ENCODE peak calls at places on chromosomes 12 and 14, in nine cellular contexts. H is naive thymus-derived CD4-positive, alpha-beta T cell; I is thoracic aorta; A is uterus; G is AG04450; X is stomach; W is heart left ventricle; M is PC-3; B is tibial nerve. L is an unnamed sample.

GRCh38 chr14:94377866-94378470 is 10.4 kb downstream of the SERPINA1 start:
- DNase-seq in H (no peak), I (no peak), A (no peak), G (no peak), X (no peak), W (no peak), M (no peak), B (no peak), L (no peak)

GRCh38 chr12:94220804-94221203 is 72.4 kb downstream of the PLXNC1 start:
- DNase-seq in H (no peak), I (no peak), A (no peak), G (no peak), X (no peak), W (no peak), M (no peak), B (no peak), L (no peak)

GRCh38 chr14:103385153-103385993 is at the start of gene MARK3:
- DNase-seq in H (peak), I (peak), A (peak), G (peak), X (peak), W (peak), M (peak), B (peak), L (peak)

GRCh38 chr12:131852551-131853299 is 24.5 kb downstream of the MMP17 start:
- DNase-seq in H (no peak), I (no peak), A (no peak), G (no peak), X (no peak), W (no peak), M (no peak), B (no peak), L (no peak)

GRCh38 chr12:54475542-54475941 is 2.1 kb upstream of the GTSF1 start:
- DNase-seq in H (no peak), I (no peak), A (no peak), G (no peak), X (no peak), W (no peak), M (peak), B (no peak), L (no peak)

GRCh38 chr14:20247651-20248246 is 8.7 kb downstream of the OR11H4 start:
- DNase-seq in H (no peak), I (no peak), A (no peak), G (no peak), X (no peak), W (no peak), M (peak), B (no peak), L (no peak)

GRCh38 chr14:74658535-74659130 is 46.6 kb upstream of the LTBP2 start:
- DNase-seq in H (no peak), I (no peak), A (no peak), G (no peak), X (no peak), W (no peak), M (peak), B (no peak), L (no peak)

GRCh38 chr12:44709166-44709565 is 166.9 kb downstream of the NELL2 start:
- DNase-seq in H (no peak), I (no peak), A (no peak), G (no peak), X (no peak), W (no peak), M (peak), B (no peak), L (no peak)

GRCh38 chr14:96627811-96628775 is 125.9 kb downstream of the PAPOLA start:
- DNase-seq in H (no peak), I (no peak), A (peak), G (no peak), X (no peak), W (no peak), M (no peak), B (no peak), L (peak)

GRCh38 chr14:99595524-99595923 is 8.5 kb downstream of the CCDC85C start:
- DNase-seq in H (no peak), I (no peak), A (no peak), G (no peak), X (no peak), W (no peak), M (no peak), B (no peak), L (no peak)

GRCh38 chr12:121468451-121468850 is 68.5 kb downstream of the RNF34 start:
- DNase-seq in H (peak), I (no peak), A (no peak), G (no peak), X (no peak), W (no peak), M (no peak), B (no peak), L (no peak)

GRCh38 chr14:73753887-73754880 is 40.0 kb upstream of the PNMA1 start:
- DNase-seq in H (no peak), I (no peak), A (no peak), G (no peak), X (no peak), W (no peak), M (peak), B (no peak), L (no peak)

GRCh38 chr12:107372229-107372658 is 278.9 kb upstream of the CRY1 start:
- DNase-seq in H (peak), I (no peak), A (no peak), G (no peak), X (no peak), W (no peak), M (no peak), B (no peak), L (no peak)

GRCh38 chr12:65630555-65630954 is 193.7 kb upstream of the HMGA2 start:
- DNase-seq in H (no peak), I (no peak), A (no peak), G (no peak), X (no peak), W (no peak), M (peak), B (no peak), L (no peak)

GRCh38 chr14:89327771-89328212 is 89.2 kb downstream of the FOXN3 start:
- DNase-seq in H (no peak), I (no peak), A (no peak), G (no peak), X (no peak), W (no peak), M (peak), B (no peak), L (no peak)

GRCh38 chr12:12822886-12823285 is 9.7 kb downstream of the DDX47 start:
- DNase-seq in H (no peak), I (no peak), A (no peak), G (no peak), X (no peak), W (no peak), M (no peak), B (no peak), L (no peak)
- H3K27ac ChIP-seq in H (no peak), I (no peak), A (no peak), G (peak), X (no peak), W (no peak), M (peak), B (no peak), L (no peak)

DNA sequence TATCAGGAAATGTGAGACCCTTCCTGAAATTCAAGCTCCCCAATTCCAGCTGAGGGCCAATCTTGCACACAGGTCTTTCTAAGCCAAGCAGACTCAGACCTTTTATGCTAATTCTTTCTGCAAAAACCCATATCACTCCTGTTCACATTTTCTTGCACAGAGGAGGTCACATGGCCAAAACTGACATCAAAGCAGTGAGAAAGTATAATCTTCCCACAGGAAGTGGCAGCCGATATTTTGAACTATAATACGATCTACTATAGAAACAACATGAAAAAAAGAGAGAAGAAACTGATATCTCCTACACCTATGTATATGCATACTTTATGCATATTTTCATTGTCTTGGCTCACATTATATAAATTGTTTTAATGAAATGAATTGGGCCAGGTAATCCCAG is 132.9 kb upstream of the SSTR1 start:
- DNase-seq in H (peak), I (no peak), A (no peak), G (no peak), X (no peak), W (no peak), M (no peak), B (no peak), L (no peak)
- H3K4me3 ChIP-seq in H (peak), I (no peak), A (no peak), G (no peak), X (no peak), W (no peak), M (no peak), B (no peak), L (no peak)

GRCh38 chr12:124491856-124492420 is 75.5 kb downstream of the NCOR2 start:
- DNase-seq in H (no peak), I (no peak), A (no peak), G (no peak), X (no peak), W (no peak), M (no peak), B (no peak), L (no peak)
- H3K27ac ChIP-seq in H (no peak), I (no peak), A (no peak), G (no peak), X (no peak), W (no peak), M (no peak), B (peak), L (no peak)

GRCh38 chr12:114698566-114699163 is 14.7 kb upstream of the TBX3 start:
- DNase-seq in H (no peak), I (no peak), A (no peak), G (no peak), X (no peak), W (no peak), M (no peak), B (no peak), L (no peak)
- H3K4me3 ChIP-seq in H (no peak), I (peak), A (no peak), G (peak), X (peak), W (no peak), M (no peak), B (peak), L (no peak)

DNA sequence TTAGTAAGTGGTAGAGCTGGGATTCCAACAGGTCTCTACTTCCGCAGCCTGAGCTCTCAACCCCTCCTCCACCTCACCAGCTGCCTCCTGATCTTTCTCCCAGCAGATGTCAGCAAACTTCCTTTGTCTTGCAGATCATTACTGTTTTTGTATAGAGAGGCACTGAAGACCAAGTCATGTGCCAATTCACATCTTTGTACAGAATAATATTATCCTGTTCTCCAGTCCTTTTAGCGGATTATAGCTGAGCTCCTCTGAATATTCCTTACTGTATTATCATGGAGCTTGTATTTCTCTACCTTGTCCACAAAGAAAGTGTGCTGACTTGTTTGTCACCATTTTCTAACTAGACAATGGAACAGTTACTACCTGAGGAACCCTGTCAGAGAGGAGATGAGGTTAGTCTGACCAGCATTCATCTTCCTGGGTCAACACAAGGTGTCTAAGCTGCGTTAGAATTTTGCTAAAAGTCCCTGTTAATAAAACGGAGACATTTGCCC is 142.3 kb upstream of the ARHGAP5 start:
- DNase-seq in H (peak), I (no peak), A (no peak), G (no peak), X (no peak), W (peak), M (peak), B (no peak), L (no peak)
- H3K27ac ChIP-seq in H (no peak), I (no peak), A (no peak), G (no peak), X (no peak), W (no peak), M (no peak), B (no peak), L (no peak)

DNA sequence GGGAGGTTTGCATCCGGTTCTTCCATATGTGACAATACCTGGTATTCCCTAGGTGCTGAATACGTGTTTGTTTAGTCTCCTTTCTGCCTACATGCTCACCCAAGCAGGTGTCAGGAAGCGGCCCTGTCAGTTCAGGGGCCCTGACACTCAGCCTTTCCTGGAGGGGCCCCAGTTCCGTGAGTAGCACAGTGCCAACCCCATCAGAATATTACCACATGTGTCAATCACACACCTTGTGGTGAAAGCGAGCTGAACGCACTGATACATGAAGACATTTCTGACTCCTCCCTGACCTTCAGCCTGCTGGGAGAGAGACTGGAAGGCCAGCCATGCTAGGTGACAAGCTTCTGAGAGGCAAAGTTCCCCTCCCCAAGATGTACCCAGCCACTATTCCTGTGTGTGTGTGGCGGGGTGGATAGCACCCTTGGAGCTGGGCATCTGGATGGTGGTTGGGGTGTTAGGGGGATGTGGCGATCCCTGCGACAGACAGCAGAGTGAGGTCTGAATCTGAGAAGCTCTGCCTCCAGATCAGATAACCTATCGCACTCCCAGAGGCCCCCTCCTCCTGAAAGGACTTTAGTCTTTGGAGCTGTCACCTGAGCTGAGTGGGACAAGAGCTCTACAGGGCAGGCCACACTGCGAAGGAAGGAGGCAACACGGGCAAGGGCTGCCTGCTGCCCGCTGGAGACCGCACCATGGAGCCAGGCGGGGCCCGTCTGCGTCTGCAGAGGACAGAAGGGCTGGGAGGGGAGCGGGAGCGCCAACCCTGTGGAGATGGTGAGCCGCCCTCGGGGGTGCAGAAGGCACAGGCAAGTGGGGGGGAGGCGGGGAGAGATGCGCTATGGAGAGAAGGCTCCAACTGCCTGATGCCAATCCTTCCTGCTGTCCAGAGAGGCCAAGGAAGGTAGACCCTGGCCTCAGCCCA is at the start of gene SOAT2:
- DNase-seq in H (peak), I (no peak), A (no peak), G (no peak), X (no peak), W (no peak), M (no peak), B (no peak), L (no peak)
- H3K4me3 ChIP-seq in H (no peak), I (no peak), A (no peak), G (no peak), X (no peak), W (no peak), M (no peak), B (no peak), L (no peak)

DNA sequence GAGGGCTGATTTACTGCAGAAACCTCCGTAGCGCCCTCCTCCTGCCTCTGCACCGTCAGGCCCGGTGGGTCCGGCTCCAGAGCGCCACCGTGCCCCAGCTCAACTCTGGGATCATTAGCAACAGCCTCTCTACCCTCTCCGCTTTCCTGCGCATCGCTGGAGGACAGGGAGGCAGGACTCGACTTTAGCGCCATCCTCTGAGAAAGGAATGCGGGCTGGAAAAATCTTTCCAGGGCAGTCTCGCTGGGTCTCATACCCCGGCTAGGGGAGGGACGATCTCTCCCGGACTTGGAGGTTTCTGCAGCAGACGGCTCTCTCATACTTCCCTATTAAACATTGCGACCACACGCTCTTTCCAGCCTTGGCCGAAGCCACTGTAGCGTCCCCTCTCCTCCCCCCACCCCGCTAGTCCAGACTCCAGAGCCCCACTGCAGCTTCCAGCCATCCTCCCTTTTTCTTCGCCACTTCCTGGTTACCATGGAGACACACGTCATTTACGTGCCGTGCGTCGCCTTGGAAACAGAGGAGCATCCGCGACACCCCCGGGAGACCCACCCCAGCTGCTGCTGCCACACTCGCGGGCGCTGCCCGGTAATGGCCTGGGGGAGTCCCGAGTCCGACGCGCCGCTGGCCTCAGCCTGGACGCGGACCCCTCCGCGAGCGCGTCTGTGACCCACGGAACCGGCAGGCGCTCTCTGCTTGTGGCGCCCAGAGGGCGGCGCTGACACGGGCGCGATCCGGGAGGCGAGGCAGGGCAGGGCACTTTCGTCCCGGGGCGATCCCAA is at the start of gene CCDC184:
- DNase-seq in H (peak), I (peak), A (peak), G (no peak), X (peak), W (peak), M (peak), B (peak), L (peak)
- H3K27ac ChIP-seq in H (peak), I (peak), A (peak), G (no peak), X (peak), W (no peak), M (no peak), B (peak), L (peak)

GRCh38 chr14:76810953-76811400 is 1.7 kb downstream of the ANGEL1 start:
- DNase-seq in H (peak), I (no peak), A (no peak), G (no peak), X (no peak), W (peak), M (peak), B (no peak), L (no peak)

GRCh38 chr14:76808990-76809389 is 3.7 kb downstream of the ANGEL1 start:
- DNase-seq in H (no peak), I (no peak), A (no peak), G (no peak), X (no peak), W (no peak), M (no peak), B (no peak), L (no peak)

GRCh38 chr14:76811561-76811960 is 1.1 kb downstream of the ANGEL1 start:
- DNase-seq in H (no peak), I (no peak), A (no peak), G (no peak), X (no peak), W (no peak), M (no peak), B (no peak), L (no peak)

GRCh38 chr14:76812093-76812421 is 625 bp downstream of the ANGEL1 start:
- DNase-seq in H (no peak), I (no peak), A (no peak), G (no peak), X (no peak), W (no peak), M (peak), B (no peak), L (no peak)

GRCh38 chr14:76810525-76810924 is 2.2 kb downstream of the ANGEL1 start:
- DNase-seq in H (no peak), I (no peak), A (no peak), G (no peak), X (no peak), W (no peak), M (no peak), B (no peak), L (no peak)
- H3K4me3 ChIP-seq in H (peak), I (peak), A (no peak), G (no peak), X (no peak), W (no peak), M (peak), B (peak), L (peak)

L was measured in coronary artery.